ENCODE peak calls at places on chromosomes 4 and X, in seven cellular contexts. One of them, this sample, is unnamed.

GRCh38 chrX:16963216-16963615 is 16.8 kb downstream of the REPS2 start:
- DNase-seq in erythroblast: no peak
- DNase-seq in ELR: no peak
- DNase-seq in NCI-H1417: no peak
- DNase-seq in NCI-H345: no peak
- DNase-seq in neural progenitor cell: no peak
- DNase-seq in amygdala: no peak
- DNase-seq in this sample: no peak

GRCh38 chrX:53481093-53481492 is 46.9 kb upstream of the HSD17B10 start:
- DNase-seq in NCI-H345: no peak
- DNase-seq in neural progenitor cell: peak
- DNase-seq in NCI-H1417: peak
- DNase-seq in erythroblast: peak
- DNase-seq in ELR: peak
- DNase-seq in amygdala: no peak
- DNase-seq in this sample: no peak

GRCh38 chr4:187128971-187129370 is 405.3 kb upstream of the FAT1 start:
- DNase-seq in neural progenitor cell: no peak
- DNase-seq in amygdala: no peak
- DNase-seq in NCI-H345: no peak
- DNase-seq in NCI-H1417: no peak
- DNase-seq in ELR: peak
- DNase-seq in erythroblast: no peak
- DNase-seq in this sample: no peak

GRCh38 chr4:8314691-8315255 is 45.2 kb downstream of the HTRA3 start:
- DNase-seq in NCI-H1417: no peak
- DNase-seq in erythroblast: no peak
- DNase-seq in amygdala: no peak
- DNase-seq in ELR: no peak
- DNase-seq in neural progenitor cell: no peak
- DNase-seq in NCI-H345: no peak
- DNase-seq in this sample: peak

GRCh38 chr4:48180234-48180633 is 46.2 kb upstream of the TXK start:
- DNase-seq in NCI-H345: no peak
- DNase-seq in erythroblast: no peak
- DNase-seq in NCI-H1417: no peak
- DNase-seq in ELR: peak
- DNase-seq in neural progenitor cell: no peak
- DNase-seq in amygdala: no peak
- DNase-seq in this sample: no peak

GRCh38 chr4:21879187-21879586 is 69.4 kb downstream of the KCNIP4 start:
- DNase-seq in erythroblast: no peak
- DNase-seq in NCI-H1417: no peak
- DNase-seq in neural progenitor cell: peak
- DNase-seq in NCI-H345: no peak
- DNase-seq in amygdala: no peak
- DNase-seq in ELR: peak
- DNase-seq in this sample: no peak

GRCh38 chr4:55351824-55352223 is 5.8 kb downstream of the SRD5A3 start:
- DNase-seq in NCI-H1417: no peak
- DNase-seq in ELR: no peak
- DNase-seq in amygdala: no peak
- DNase-seq in erythroblast: no peak
- DNase-seq in NCI-H345: no peak
- DNase-seq in neural progenitor cell: no peak
- DNase-seq in this sample: no peak

GRCh38 chr4:73019462-73020047 is 50.0 kb downstream of the COX18 start:
- DNase-seq in ELR: peak
- DNase-seq in amygdala: no peak
- DNase-seq in neural progenitor cell: peak
- DNase-seq in NCI-H345: peak
- DNase-seq in erythroblast: peak
- DNase-seq in NCI-H1417: peak
- DNase-seq in this sample: no peak

GRCh38 chrX:77910108-77910840 is at the start of gene ATP7A:
- DNase-seq in neural progenitor cell: peak
- DNase-seq in amygdala: peak
- DNase-seq in erythroblast: peak
- DNase-seq in ELR: peak
- DNase-seq in NCI-H345: peak
- DNase-seq in NCI-H1417: peak
- DNase-seq in this sample: peak

GRCh38 chr4:2797545-2798305 is 4.8 kb downstream of the SH3BP2 start:
- DNase-seq in NCI-H345: no peak
- DNase-seq in NCI-H1417: no peak
- DNase-seq in erythroblast: peak
- DNase-seq in amygdala: no peak
- DNase-seq in neural progenitor cell: peak
- DNase-seq in ELR: no peak
- DNase-seq in this sample: no peak

GRCh38 chrX:110267874-110268273 is 50.0 kb downstream of the AMMECR1 start:
- DNase-seq in amygdala: no peak
- DNase-seq in erythroblast: no peak
- DNase-seq in neural progenitor cell: no peak
- DNase-seq in NCI-H345: no peak
- DNase-seq in ELR: no peak
- DNase-seq in NCI-H1417: no peak
- DNase-seq in this sample: no peak

GRCh38 chr4:157223446-157223845 is 2.9 kb downstream of the GRIA2 start:
- DNase-seq in neural progenitor cell: no peak
- DNase-seq in ELR: no peak
- DNase-seq in erythroblast: no peak
- DNase-seq in NCI-H1417: no peak
- DNase-seq in amygdala: no peak
- DNase-seq in NCI-H345: no peak
- DNase-seq in this sample: no peak

GRCh38 chr4:110019153-110019552 is 106.5 kb downstream of the EGF start:
- DNase-seq in amygdala: no peak
- DNase-seq in neural progenitor cell: no peak
- DNase-seq in NCI-H1417: no peak
- DNase-seq in erythroblast: no peak
- DNase-seq in ELR: no peak
- DNase-seq in NCI-H345: no peak
- DNase-seq in this sample: no peak

GRCh38 chrX:120377179-120377578 is 15.3 kb downstream of the ATP1B4 start:
- DNase-seq in amygdala: no peak
- DNase-seq in ELR: no peak
- DNase-seq in neural progenitor cell: no peak
- DNase-seq in erythroblast: no peak
- DNase-seq in NCI-H345: no peak
- DNase-seq in NCI-H1417: no peak
- DNase-seq in this sample: no peak

GRCh38 chrX:130575831-130576404 is 174.1 kb downstream of the RBMX2 start:
- DNase-seq in amygdala: no peak
- DNase-seq in erythroblast: peak
- DNase-seq in ELR: peak
- DNase-seq in NCI-H345: no peak
- DNase-seq in neural progenitor cell: peak
- DNase-seq in NCI-H1417: peak
- DNase-seq in this sample: no peak